ENCODE peak calls at places on chromosomes 1 and 21, in six cellular contexts. P, X, E, Q, U and D are unnamed samples.

GRCh38 chr1:55374801-55375616 is 159.8 kb upstream of the USP24 start:
- DNase-seq in P (no peak), X (no peak), E (no peak), Q (no peak), U (no peak), D (no peak)

GRCh38 chr1:156803086-156803851 is 13.4 kb downstream of the SH2D2A start:
- DNase-seq in P (no peak), X (no peak), E (no peak), Q (no peak), U (no peak), D (no peak)

GRCh38 chr21:39730418-39731107 is 14.4 kb upstream of the IGSF5 start:
- DNase-seq in P (no peak), X (no peak), E (no peak), Q (no peak), U (no peak), D (no peak)

GRCh38 chr1:9066945-9067807 is 2.3 kb downstream of the SLC2A5 start:
- DNase-seq in P (no peak), X (no peak), E (no peak), Q (no peak), U (no peak), D (no peak)

GRCh38 chr1:162151900-162152829 is 82.7 kb downstream of the NOS1AP start:
- DNase-seq in P (no peak), X (no peak), E (no peak), Q (no peak), U (no peak), D (peak; percentile 27)

GRCh38 chr1:110208916-110209650 is 1.0 kb upstream of the KCNC4 start:
- DNase-seq in P (no peak), X (no peak), E (no peak), Q (no peak), U (no peak), D (no peak)

GRCh38 chr1:242467556-242468145 is 56.8 kb downstream of the PLD5 start:
- DNase-seq in P (peak; percentile 58), X (peak; percentile 75), E (no peak), Q (peak; percentile 57), U (peak; percentile 24), D (no peak)

GRCh38 chr1:20209471-20209870 is 23.2 kb upstream of the PLA2G2C start:
- DNase-seq in P (no peak), X (no peak), E (no peak), Q (no peak), U (no peak), D (no peak)

GRCh38 chr1:151516031-151516511 is 4.9 kb downstream of the CGN start:
- DNase-seq in P (no peak), X (no peak), E (no peak), Q (no peak), U (no peak), D (no peak)

GRCh38 chr1:119884700-119885099 is 11.6 kb downstream of the ADAM30 start:
- DNase-seq in P (no peak), X (no peak), E (no peak), Q (no peak), U (no peak), D (no peak)

GRCh38 chr1:13469343-13469742 is 44.5 kb downstream of the LRRC38 start:
- DNase-seq in P (no peak), X (peak; percentile 59), E (no peak), Q (no peak), U (no peak), D (no peak)

GRCh38 chr21:46368533-46369285 is 44.8 kb downstream of the PCNT start:
- DNase-seq in P (no peak), X (no peak), E (no peak), Q (no peak), U (no peak), D (no peak)

GRCh38 chr1:59401581-59401980 is 104.7 kb downstream of the FGGY start:
- DNase-seq in P (no peak), X (no peak), E (no peak), Q (no peak), U (no peak), D (no peak)

GRCh38 chr21:17462276-17462981 is 50.4 kb upstream of the CXADR start:
- DNase-seq in P (no peak), X (no peak), E (no peak), Q (no peak), U (no peak), D (no peak)

GRCh38 chr1:226638608-226639007 is 90.0 kb downstream of the STUM start:
- DNase-seq in P (no peak), X (no peak), E (no peak), Q (no peak), U (no peak), D (no peak)

GRCh38 chr1:7845761-7846160 is 7.1 kb downstream of the UTS2 start:
- DNase-seq in P (no peak), X (no peak), E (no peak), Q (no peak), U (no peak), D (no peak)

GRCh38 chr1:184510110-184510509 is 123.3 kb downstream of the C1orf21 start:
- DNase-seq in P (no peak), X (no peak), E (no peak), Q (no peak), U (no peak), D (no peak)

GRCh38 chr21:40179167-40179566 is 311.9 kb downstream of the PCP4 start:
- DNase-seq in P (no peak), X (no peak), E (no peak), Q (no peak), U (no peak), D (no peak)

GRCh38 chr1:118503747-118504146 is 318.7 kb upstream of the SPAG17 start:
- DNase-seq in P (no peak), X (no peak), E (no peak), Q (no peak), U (no peak), D (no peak)

GRCh38 chr1:22808846-22809501 is 98.3 kb downstream of the EPHB2 start:
- DNase-seq in P (no peak), X (peak; percentile 56), E (no peak), Q (peak; percentile 39), U (no peak), D (no peak)

GRCh38 chr1:234507089-234507488 is 28.1 kb upstream of the TARBP1 start:
- DNase-seq in P (no peak), X (no peak), E (no peak), Q (no peak), U (no peak), D (no peak)

GRCh38 chr1:169120066-169120465 is 13.6 kb downstream of the ATP1B1 start:
- DNase-seq in P (no peak), X (no peak), E (no peak), Q (no peak), U (no peak), D (no peak)

GRCh38 chr1:154207262-154207661 is 1.1 kb upstream of the CFAP141 start:
- DNase-seq in P (no peak), X (no peak), E (no peak), Q (no peak), U (no peak), D (no peak)

GRCh38 chr1:205495237-205495823 is 9.1 kb upstream of the CDK18 start:
- DNase-seq in P (peak; percentile 45), X (peak; percentile 64), E (no peak), Q (peak; percentile 81), U (no peak), D (no peak)

GRCh38 chr1:43492816-43493215 is 37.9 kb upstream of the PTPRF start:
- DNase-seq in P (no peak), X (no peak), E (no peak), Q (no peak), U (no peak), D (no peak)

GRCh38 chr1:98565951-98566350 is 95.6 kb upstream of the SNX7 start:
- DNase-seq in P (no peak), X (no peak), E (no peak), Q (no peak), U (no peak), D (no peak)

GRCh38 chr1:17229379-17229778 is 19.5 kb upstream of the PADI3 start:
- DNase-seq in P (no peak), X (no peak), E (no peak), Q (no peak), U (no peak), D (no peak)

GRCh38 chr1:165943198-165943597 is 115.8 kb downstream of the UCK2 start:
- DNase-seq in P (no peak), X (peak; percentile 36), E (no peak), Q (peak; percentile 16), U (no peak), D (no peak)

GRCh38 chr1:32753532-32754281 is 51.1 kb upstream of the SYNC start:
- DNase-seq in P (peak; percentile 94), X (peak; percentile 82), E (no peak), Q (no peak), U (peak; percentile 84), D (peak; percentile 72)

GRCh38 chr1:162670928-162671663 is 38.8 kb downstream of the DDR2 start:
- DNase-seq in P (no peak), X (no peak), E (no peak), Q (peak; percentile 74), U (no peak), D (no peak)

GRCh38 chr1:34924759-34925555 is 4.5 kb downstream of the DLGAP3 start:
- DNase-seq in P (peak; percentile 96), X (peak; percentile 3), E (no peak), Q (peak; percentile 16), U (peak; percentile 86), D (no peak)

GRCh38 chr1:19068639-19069276 is 112.3 kb upstream of the IFFO2 start:
- DNase-seq in P (no peak), X (no peak), E (no peak), Q (no peak), U (no peak), D (no peak)

GRCh38 chr1:109281680-109282496 is 1.1 kb downstream of the PSRC1 start:
- DNase-seq in P (no peak), X (peak; percentile 12), E (no peak), Q (no peak), U (no peak), D (no peak)

GRCh38 chr1:152013664-152014237 is 20.1 kb upstream of the S100A10 start:
- DNase-seq in P (peak; percentile 44), X (no peak), E (no peak), Q (peak; percentile 58), U (peak; percentile 34), D (no peak)

GRCh38 chr21:31213787-31214186 is 130.3 kb downstream of the TIAM1 start:
- DNase-seq in P (no peak), X (no peak), E (no peak), Q (no peak), U (no peak), D (no peak)